ENCODE peak calls at places on chromosomes 5 and 9, in five cellular contexts. G is IMR-90, Y is neuronal stem cell, W is H1, E is mesenchymal stem cell. T is an unnamed sample.

GRCh38 chr9:89436963-89437625 is 60.8 kb downstream of the SEMA4D start:
- DNase-seq in G (no peak), Y (no peak), W (no peak), E (no peak), T (peak; percentile 46)

GRCh38 chr5:53109041-53109435 is 519 bp downstream of the MOCS2 start:
- DNase-seq in G (no peak), Y (peak; percentile 9), W (no peak), E (peak; percentile 44), T (peak; percentile 32)

GRCh38 chr5:177130211-177131018 is 3.2 kb upstream of the NSD1 start:
- DNase-seq in G (peak; percentile 53), Y (no peak), W (no peak), E (peak; percentile 38), T (no peak)

GRCh38 chr5:118675247-118675646 is 313.1 kb downstream of the DTWD2 start:
- DNase-seq in G (no peak), Y (no peak), W (no peak), E (no peak), T (no peak)

GRCh38 chr5:36403601-36404311 is 102.1 kb upstream of the RANBP3L start:
- DNase-seq in G (peak; percentile 32), Y (no peak), W (no peak), E (no peak), T (no peak)

GRCh38 chr5:88829053-88829452 is 53.9 kb downstream of the MEF2C start:
- DNase-seq in G (no peak), Y (no peak), W (no peak), E (no peak), T (no peak)

GRCh38 chr9:135109650-135110049 is 22.2 kb downstream of the OLFM1 start:
- DNase-seq in G (no peak), Y (no peak), W (no peak), E (no peak), T (no peak)

GRCh38 chr5:34586117-34586885 is 69.8 kb upstream of the RAI14 start:
- DNase-seq in G (peak; percentile 97), Y (no peak), W (no peak), E (peak; percentile 92), T (peak; percentile 92)

GRCh38 chr9:6805532-6805931 is 47.8 kb downstream of the KDM4C start:
- DNase-seq in G (peak; percentile 80), Y (no peak), W (peak; percentile 3), E (peak; percentile 44), T (no peak)

GRCh38 chr9:112582371-112582770 is 95.7 kb downstream of the KIAA1958 start:
- DNase-seq in G (no peak), Y (no peak), W (no peak), E (no peak), T (no peak)

GRCh38 chr5:62112689-62113220 is 193.3 kb upstream of the KIF2A start:
- DNase-seq in G (no peak), Y (no peak), W (no peak), E (no peak), T (no peak)

GRCh38 chr5:166302189-166302588 is 1989.3 kb upstream of the WWC1 start:
- DNase-seq in G (no peak), Y (no peak), W (no peak), E (no peak), T (no peak)

GRCh38 chr5:130528474-130528873 is 624.2 kb downstream of the CHSY3 start:
- DNase-seq in G (no peak), Y (no peak), W (no peak), E (peak; percentile 41), T (no peak)

GRCh38 chr5:132455614-132456115 is 34.9 kb downstream of the IRF1 start:
- DNase-seq in G (no peak), Y (no peak), W (no peak), E (no peak), T (no peak)

GRCh38 chr5:146052780-146053179 is 52.6 kb downstream of the PLAC8L1 start:
- DNase-seq in G (no peak), Y (no peak), W (no peak), E (no peak), T (no peak)

GRCh38 chr5:156359452-156359851 is 32.5 kb downstream of the SGCD start:
- DNase-seq in G (peak; percentile 96), Y (no peak), W (no peak), E (peak; percentile 86), T (peak; percentile 3)

GRCh38 chr9:69620731-69621130 is 51.4 kb downstream of the APBA1 start:
- DNase-seq in G (no peak), Y (no peak), W (no peak), E (no peak), T (no peak)

GRCh38 chr9:100099722-100100042 is 639 bp downstream of the INVS start:
- DNase-seq in G (no peak), Y (no peak), W (no peak), E (no peak), T (no peak)

GRCh38 chr9:131161585-131161984 is 36.2 kb downstream of the NUP214 start:
- DNase-seq in G (no peak), Y (no peak), W (no peak), E (no peak), T (no peak)

GRCh38 chr5:147234825-147235635 is at the start of gene STK32A:
- DNase-seq in G (no peak), Y (peak; percentile 70), W (peak; percentile 88), E (peak; percentile 19), T (no peak)

GRCh38 chr5:173420108-173420507 is 91.9 kb upstream of the STC2 start:
- DNase-seq in G (no peak), Y (no peak), W (no peak), E (no peak), T (no peak)

GRCh38 chr5:78293856-78294249 is 645 bp downstream of the AP3B1 start:
- DNase-seq in G (no peak), Y (peak; percentile 33), W (no peak), E (peak; percentile 33), T (peak; percentile 20)

GRCh38 chr5:67156976-67157583 is 39.5 kb downstream of the CD180 start:
- DNase-seq in G (peak; percentile 32), Y (no peak), W (no peak), E (peak; percentile 38), T (no peak)

GRCh38 chr5:101260857-101261256 is 357.8 kb upstream of the ST8SIA4 start:
- DNase-seq in G (no peak), Y (no peak), W (no peak), E (no peak), T (no peak)

GRCh38 chr5:90475436-90475980 is 844 bp downstream of the POLR3G start:
- DNase-seq in G (no peak), Y (no peak), W (no peak), E (no peak), T (no peak)

GRCh38 chr9:119801311-119801710 is 432.1 kb upstream of the BRINP1 start:
- DNase-seq in G (no peak), Y (no peak), W (no peak), E (no peak), T (no peak)

GRCh38 chr9:18447131-18447530 is 26.8 kb upstream of the ADAMTSL1 start:
- DNase-seq in G (no peak), Y (no peak), W (no peak), E (no peak), T (no peak)

GRCh38 chr5:175238326-175238725 is 205.7 kb downstream of the DRD1 start:
- DNase-seq in G (no peak), Y (no peak), W (no peak), E (no peak), T (no peak)

GRCh38 chr5:135551593-135552447 is 16.1 kb upstream of the NEUROG1 start:
- DNase-seq in G (peak; percentile 75), Y (no peak), W (peak; percentile 82), E (peak; percentile 71), T (peak; percentile 89)

GRCh38 chr9:14433841-14434511 is 120.0 kb upstream of the NFIB start:
- DNase-seq in G (peak; percentile 69), Y (no peak), W (no peak), E (peak; percentile 51), T (no peak)

GRCh38 chr5:145680744-145681143 is 154.4 kb downstream of the PRELID2 start:
- DNase-seq in G (no peak), Y (no peak), W (no peak), E (no peak), T (no peak)

GRCh38 chr9:90801175-90801506 is 478 bp upstream of the SYK start:
- DNase-seq in G (no peak), Y (no peak), W (no peak), E (no peak), T (no peak)

GRCh38 chr9:90801507-90802289 is at the start of gene SYK:
- DNase-seq in G (no peak), Y (no peak), W (peak; percentile 74), E (no peak), T (peak; percentile 70)

GRCh38 chr9:90803860-90804593 is 2.4 kb downstream of the SYK start:
- DNase-seq in G (no peak), Y (no peak), W (no peak), E (peak; percentile 63), T (no peak)

GRCh38 chr9:90805006-90805993 is 3.7 kb downstream of the SYK start:
- DNase-seq in G (no peak), Y (no peak), W (no peak), E (peak; percentile 53), T (no peak)

DNA sequence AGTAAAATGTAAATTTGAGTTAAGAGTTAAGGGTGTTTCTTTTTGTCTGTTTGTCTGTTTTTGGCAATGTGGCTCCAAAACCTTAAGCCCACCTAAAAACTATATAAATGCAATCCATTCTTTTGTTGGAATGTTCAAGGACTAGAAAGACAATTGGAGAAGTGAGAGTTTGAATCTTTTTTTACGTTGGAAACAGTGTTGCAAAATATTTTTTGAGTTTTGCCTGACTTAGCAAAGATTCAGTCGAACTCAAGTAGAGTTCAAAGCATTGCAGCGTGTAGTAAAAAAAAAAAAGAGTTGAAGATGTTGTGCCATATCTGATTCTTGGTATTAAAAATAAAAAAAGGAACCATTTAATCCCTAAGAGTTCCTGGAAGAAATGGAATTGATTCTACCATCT is 915 bp downstream of the SYK start:
- DNase-seq in G (no peak), Y (no peak), W (no peak), E (peak; percentile 34), T (no peak)
- H2AFZ ChIP-seq in G (no peak overlapping the region), Y (no peak overlapping the region), W (no peak overlapping the region), E (no peak overlapping the region), T (no peak overlapping the region)

GRCh38 chr9:37002413-37003217 is 31.5 kb downstream of the PAX5 start:
- DNase-seq in G (no peak), Y (no peak), W (no peak), E (no peak), T (no peak)
- H3K4me3 ChIP-seq in G (no peak overlapping the region), Y (no peak overlapping the region), W (peak overlapping the region; percentile 39), E (no peak overlapping the region), T (no peak overlapping the region)

GRCh38 chr5:81751836-81752643 is 1.1 kb upstream of the SSBP2 start:
- DNase-seq in G (no peak), Y (peak; percentile 57), W (no peak), E (no peak), T (no peak)
- H3K4ac ChIP-seq in G (peak overlapping the region; percentile 91), Y (peak overlapping the region; percentile 93), W (no peak overlapping the region), E (peak overlapping the region; percentile 97), T (peak overlapping the region; percentile 91)

DNA sequence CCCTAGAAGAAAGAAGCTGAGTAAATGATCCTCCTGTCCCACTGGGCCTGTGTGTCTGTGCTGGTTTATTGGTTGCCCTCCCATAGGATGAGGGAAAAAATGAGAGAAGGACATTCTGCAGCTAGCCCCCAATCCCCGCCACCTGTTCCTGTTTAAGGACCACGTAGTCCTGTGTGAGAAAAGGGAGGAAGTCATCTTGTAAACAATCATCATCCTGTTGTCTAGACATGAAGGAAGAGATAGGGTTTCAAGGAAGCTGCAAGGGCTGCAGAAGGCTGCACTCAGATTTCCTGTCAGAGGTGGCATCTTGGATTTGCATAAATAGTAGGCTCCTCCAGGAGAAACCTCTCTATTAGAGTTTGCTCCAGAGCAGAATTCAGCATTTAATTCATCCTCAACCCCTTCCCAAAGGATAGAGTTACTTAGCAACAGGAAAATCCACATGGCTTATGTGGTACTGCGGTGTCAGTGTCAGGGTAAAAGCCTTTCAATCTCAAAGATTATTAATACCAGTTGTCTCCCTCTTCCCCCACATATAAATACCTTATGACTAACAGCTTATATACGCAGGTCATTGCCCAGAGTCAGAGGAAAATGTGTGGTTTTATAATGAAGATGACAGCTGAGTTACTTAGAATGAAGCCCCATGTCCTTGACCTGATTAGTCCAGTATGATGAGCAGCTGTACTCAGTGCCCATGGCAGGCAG is 4.6 kb upstream of the DNAJC18 start:
- DNase-seq in G (peak; percentile 80), Y (no peak), W (no peak), E (peak; percentile 79), T (peak; percentile 18)
- H2AFZ ChIP-seq in G (no peak overlapping the region), Y (no peak overlapping the region), W (no peak overlapping the region), E (no peak overlapping the region), T (no peak overlapping the region)